ENCODE peak calls at places on chromosome 2, in five cellular contexts. C is NAMALWA, L is neural crest cell, N is endothelial cell, V is kidney tubule cell. B is an unnamed sample.

GRCh38 chr2:241207641-241208040 is 19.2 kb downstream of the ANO7 start:
- DNase-seq in L (no peak), C (no peak), N (no peak), V (no peak), B (no peak)

GRCh38 chr2:98029718-98030222 is 34.0 kb upstream of the TMEM131 start:
- DNase-seq in N (no peak), C (no peak), L (no peak), V (no peak), B (no peak)

GRCh38 chr2:18178736-18179349 is 300.4 kb downstream of the KCNS3 start:
- DNase-seq in L (peak), C (peak), V (peak), N (peak), B (peak)

GRCh38 chr2:14706201-14706600 is 73.7 kb downstream of the LRATD1 start:
- DNase-seq in N (no peak), L (no peak), V (no peak), C (no peak), B (no peak)

GRCh38 chr2:191167766-191168165 is 17.0 kb upstream of the STAT4 start:
- DNase-seq in N (no peak), L (no peak), C (no peak), V (no peak), B (no peak)

GRCh38 chr2:2243666-2244065 is 87.4 kb downstream of the MYT1L start:
- DNase-seq in V (no peak), L (no peak), N (no peak), C (no peak), B (no peak)

GRCh38 chr2:96408631-96409542 is 73.3 kb downstream of the NCAPH start:
- DNase-seq in N (no peak), V (peak), L (peak), C (no peak), B (peak)

GRCh38 chr2:238281826-238282480 is 6.5 kb downstream of the PER2 start:
- DNase-seq in N (no peak), L (no peak), V (no peak), C (no peak), B (no peak)

GRCh38 chr2:197647961-197648690 is 27.3 kb downstream of the RFTN2 start:
- DNase-seq in L (no peak), V (no peak), C (no peak), N (no peak), B (no peak)

GRCh38 chr2:101040761-101041160 is 38.7 kb downstream of the RPL31 start:
- DNase-seq in L (no peak), C (no peak), V (no peak), N (no peak), B (no peak)

GRCh38 chr2:227655454-227655853 is 11.2 kb upstream of the SCYGR5 start:
- DNase-seq in V (peak), C (no peak), N (no peak), L (no peak), B (peak)